ENCODE peak calls at places on chromosome 10, in ten cellular contexts. V, H, A, I, S, E, W, Z, J and B are unnamed samples.

GRCh38 chr10:92965314-92965713 is 95.3 kb upstream of the CYP26C1 start:
- DNase-seq in V (no peak), H (no peak), A (peak), I (no peak), S (no peak), E (peak), W (no peak), Z (no peak), J (no peak), B (peak)

GRCh38 chr10:110006358-110007170 is 1.2 kb upstream of the ADD3 start:
- DNase-seq in V (peak), H (peak), A (no peak), I (no peak), S (peak), E (peak), W (peak), Z (peak), J (peak), B (peak)

GRCh38 chr10:91036807-91037405 is 116.0 kb upstream of the ANKRD1 start:
- DNase-seq in V (no peak), H (no peak), A (no peak), I (no peak), S (no peak), E (no peak), W (no peak), Z (no peak), J (no peak), B (peak)

GRCh38 chr10:103333934-103334520 is 16.9 kb downstream of the PCGF6 start:
- DNase-seq in V (no peak), H (no peak), A (peak), I (peak), S (peak), E (peak), W (no peak), Z (no peak), J (no peak), B (peak)

GRCh38 chr10:77586719-77587423 is 50.7 kb downstream of the KCNMA1 start:
- DNase-seq in V (no peak), H (peak), A (no peak), I (no peak), S (no peak), E (no peak), W (no peak), Z (no peak), J (no peak), B (no peak)

GRCh38 chr10:493391-494148 is 195.9 kb downstream of the DIP2C start:
- DNase-seq in V (no peak), H (no peak), A (no peak), I (no peak), S (no peak), E (no peak), W (no peak), Z (no peak), J (no peak), B (no peak)

GRCh38 chr10:129888784-129889616 is 75.1 kb downstream of the EBF3 start:
- DNase-seq in V (no peak), H (no peak), A (peak), I (no peak), S (no peak), E (no peak), W (peak), Z (peak), J (peak), B (no peak)

GRCh38 chr10:3010819-3011422 is 56.4 kb upstream of the PFKP start:
- DNase-seq in V (no peak), H (no peak), A (no peak), I (no peak), S (no peak), E (no peak), W (no peak), Z (no peak), J (no peak), B (peak)

GRCh38 chr10:78688945-78689935 is 379.5 kb upstream of the ZMIZ1 start:
- DNase-seq in V (no peak), H (peak), A (no peak), I (no peak), S (peak), E (peak), W (no peak), Z (no peak), J (no peak), B (no peak)

GRCh38 chr10:25747038-25747437 is 187.0 kb upstream of the MYO3A start:
- DNase-seq in V (no peak), H (no peak), A (no peak), I (no peak), S (no peak), E (no peak), W (no peak), Z (no peak), J (no peak), B (peak)

GRCh38 chr10:97188234-97188847 is 2.6 kb upstream of the SLIT1 start:
- DNase-seq in V (no peak), H (no peak), A (no peak), I (no peak), S (no peak), E (peak), W (no peak), Z (no peak), J (no peak), B (no peak)

GRCh38 chr10:106384541-106384940 is 780.0 kb downstream of the SORCS1 start:
- DNase-seq in V (no peak), H (no peak), A (no peak), I (no peak), S (no peak), E (no peak), W (no peak), Z (no peak), J (no peak), B (no peak)

GRCh38 chr10:116085333-116085732 is 187.7 kb downstream of the GFRA1 start:
- DNase-seq in V (no peak), H (no peak), A (no peak), I (no peak), S (no peak), E (no peak), W (no peak), Z (no peak), J (no peak), B (no peak)

GRCh38 chr10:89184638-89185037 is 22.5 kb downstream of the CH25H start:
- DNase-seq in V (no peak), H (no peak), A (no peak), I (no peak), S (no peak), E (no peak), W (no peak), Z (no peak), J (no peak), B (no peak)

GRCh38 chr10:23047201-23048050 is 48.0 kb upstream of the MSRB2 start:
- DNase-seq in V (no peak), H (no peak), A (no peak), I (no peak), S (no peak), E (no peak), W (no peak), Z (no peak), J (no peak), B (peak)

GRCh38 chr10:88194041-88194887 is 330.8 kb downstream of the PTEN start:
- DNase-seq in V (no peak), H (no peak), A (no peak), I (no peak), S (no peak), E (no peak), W (no peak), Z (no peak), J (peak), B (peak)

GRCh38 chr10:90856261-90856660 is 1.6 kb downstream of the HTR7 start:
- DNase-seq in V (no peak), H (no peak), A (no peak), I (no peak), S (no peak), E (no peak), W (no peak), Z (no peak), J (no peak), B (no peak)

GRCh38 chr10:125114761-125115391 is 45.5 kb downstream of the CTBP2 start:
- DNase-seq in V (no peak), H (no peak), A (no peak), I (no peak), S (no peak), E (no peak), W (no peak), Z (no peak), J (no peak), B (no peak)

GRCh38 chr10:124999433-125000365 is 57.8 kb downstream of the ZRANB1 start:
- DNase-seq in V (no peak), H (peak), A (no peak), I (no peak), S (no peak), E (no peak), W (peak), Z (no peak), J (no peak), B (no peak)

GRCh38 chr10:3889961-3890522 is 105.0 kb upstream of the KLF6 start:
- DNase-seq in V (no peak), H (no peak), A (no peak), I (no peak), S (no peak), E (no peak), W (no peak), Z (no peak), J (no peak), B (peak)

GRCh38 chr10:33273295-33274002 is 61.0 kb downstream of the NRP1 start:
- DNase-seq in V (peak), H (peak), A (no peak), I (no peak), S (no peak), E (no peak), W (peak), Z (no peak), J (no peak), B (peak)

GRCh38 chr10:126734015-126734414 is 63.5 kb upstream of the C10orf90 start:
- DNase-seq in V (no peak), H (no peak), A (no peak), I (no peak), S (no peak), E (no peak), W (no peak), Z (no peak), J (no peak), B (no peak)

GRCh38 chr10:76902949-76903348 is 734.7 kb downstream of the KCNMA1 start:
- DNase-seq in V (no peak), H (no peak), A (peak), I (peak), S (peak), E (peak), W (peak), Z (no peak), J (no peak), B (peak)

GRCh38 chr10:126926568-126926967 is 21.3 kb downstream of the DOCK1 start:
- DNase-seq in V (no peak), H (no peak), A (no peak), I (no peak), S (no peak), E (no peak), W (no peak), Z (no peak), J (no peak), B (no peak)

GRCh38 chr10:57222129-57222528 is 861.1 kb upstream of the ZWINT start:
- DNase-seq in V (no peak), H (no peak), A (no peak), I (no peak), S (no peak), E (no peak), W (no peak), Z (no peak), J (no peak), B (no peak)

GRCh38 chr10:46050956-46051355 is 4.9 kb upstream of the MSMB start:
- DNase-seq in V (no peak), H (no peak), A (peak), I (no peak), S (no peak), E (no peak), W (no peak), Z (no peak), J (no peak), B (no peak)

GRCh38 chr10:47444047-47444446 is 39.9 kb downstream of the ANXA8 start:
- DNase-seq in V (no peak), H (no peak), A (no peak), I (no peak), S (no peak), E (no peak), W (no peak), Z (no peak), J (no peak), B (no peak)

GRCh38 chr10:101779544-101780186 is 3.6 kb downstream of the NPM3 start:
- DNase-seq in V (peak), H (peak), A (peak), I (peak), S (peak), E (no peak), W (peak), Z (peak), J (peak), B (no peak)

GRCh38 chr10:75283150-75284096 is 47.7 kb upstream of the COMTD1 start:
- DNase-seq in V (no peak), H (peak), A (no peak), I (no peak), S (no peak), E (peak), W (no peak), Z (no peak), J (no peak), B (peak)

GRCh38 chr10:64468219-64468618 is 947.0 kb downstream of the REEP3 start:
- DNase-seq in V (no peak), H (no peak), A (no peak), I (no peak), S (no peak), E (no peak), W (no peak), Z (no peak), J (no peak), B (no peak)

GRCh38 chr10:621500-621899 is 68.0 kb downstream of the DIP2C start:
- DNase-seq in V (no peak), H (no peak), A (no peak), I (no peak), S (no peak), E (no peak), W (no peak), Z (no peak), J (no peak), B (no peak)

GRCh38 chr10:126092806-126093205 is 196.4 kb downstream of the FANK1 start:
- DNase-seq in V (no peak), H (no peak), A (no peak), I (no peak), S (no peak), E (no peak), W (no peak), Z (no peak), J (no peak), B (no peak)

GRCh38 chr10:74813860-74814259 is 12.5 kb upstream of the KAT6B start:
- DNase-seq in V (no peak), H (no peak), A (no peak), I (no peak), S (no peak), E (no peak), W (no peak), Z (no peak), J (no peak), B (no peak)

GRCh38 chr10:123841115-123841514 is 50.5 kb downstream of the CPXM2 start:
- DNase-seq in V (no peak), H (no peak), A (no peak), I (no peak), S (no peak), E (no peak), W (no peak), Z (no peak), J (no peak), B (no peak)

GRCh38 chr10:21808525-21808924 is 195.0 kb downstream of the DNAJC1 start:
- DNase-seq in V (no peak), H (no peak), A (no peak), I (no peak), S (no peak), E (no peak), W (no peak), Z (no peak), J (no peak), B (no peak)